ENCODE peak calls at places on chromosomes 2 and 18, in five cellular contexts. S is A549, F is adrenal gland, U is K562, L is IMR-90. E is an unnamed sample.

GRCh38 chr18:43870626-43871025 is 593.3 kb upstream of the SYT4 start:
- DNase-seq in S (no peak), F (no peak), U (no peak), L (no peak), E (no peak)

GRCh38 chr18:48904086-48904485 is 46.7 kb downstream of the SMAD7 start:
- DNase-seq in S (no peak), F (no peak), U (no peak), L (peak), E (no peak)

GRCh38 chr2:218013289-218013688 is 10.5 kb upstream of the TNS1 start:
- DNase-seq in S (no peak), F (no peak), U (no peak), L (no peak), E (no peak)

GRCh38 chr2:135473567-135473966 is 57.5 kb downstream of the ZRANB3 start:
- DNase-seq in S (peak), F (peak), U (peak), L (peak), E (no peak)

GRCh38 chr2:226378733-226379132 is 420.9 kb downstream of the IRS1 start:
- DNase-seq in S (no peak), F (peak), U (no peak), L (peak), E (no peak)

GRCh38 chr2:187404431-187405110 is 43.5 kb downstream of the CALCRL start:
- DNase-seq in S (no peak), F (no peak), U (no peak), L (no peak), E (no peak)

GRCh38 chr2:19358242-19359020 is at the start of gene OSR1:
- DNase-seq in S (peak), F (peak), U (no peak), L (peak), E (peak)

GRCh38 chr2:16619576-16620245 is 45.9 kb downstream of the CYRIA start:
- DNase-seq in S (no peak), F (no peak), U (no peak), L (no peak), E (no peak)

GRCh38 chr18:47560693-47561092 is 309.2 kb upstream of the SKOR2 start:
- DNase-seq in S (no peak), F (no peak), U (no peak), L (no peak), E (no peak)

GRCh38 chr2:62999905-63000304 is 50.7 kb upstream of the OTX1 start:
- DNase-seq in S (no peak), F (peak), U (no peak), L (no peak), E (peak)

GRCh38 chr2:75246441-75247167 is 47.3 kb upstream of the TACR1 start:
- DNase-seq in S (no peak), F (no peak), U (no peak), L (peak), E (no peak)

GRCh38 chr2:31163011-31163540 is 24.8 kb upstream of the GALNT14 start:
- DNase-seq in S (no peak), F (no peak), U (no peak), L (no peak), E (no peak)

GRCh38 chr2:200863655-200864205 is 728 bp downstream of the CLK1 start:
- DNase-seq in S (no peak), F (peak), U (no peak), L (no peak), E (no peak)

GRCh38 chr18:79507076-79507545 is 111.4 kb downstream of the NFATC1 start:
- DNase-seq in S (no peak), F (peak), U (peak), L (no peak), E (no peak)

GRCh38 chr18:2281523-2282199 is 289.6 kb downstream of the METTL4 start:
- DNase-seq in S (no peak), F (no peak), U (no peak), L (no peak), E (no peak)
- TF ChIP-seq POLR2A in S (no peak), F (no peak), U (no peak), L (no peak), E (no peak)

GRCh38 chr2:127526940-127527804 is 883 bp upstream of the IWS1 start:
- DNase-seq in S (peak), F (no peak), U (no peak), L (no peak), E (no peak)
- TF ChIP-seq POLR2A in S (no peak), F (no peak), U (no peak), L (no peak), E (no peak)

GRCh38 chr18:74597662-74598349 is at the start of gene ZNF407:
- DNase-seq in S (peak), F (peak), U (peak), L (peak), E (peak)
- TF ChIP-seq POLR2A in S (no peak), F (peak), U (peak), L (peak), E (no peak)

DNA sequence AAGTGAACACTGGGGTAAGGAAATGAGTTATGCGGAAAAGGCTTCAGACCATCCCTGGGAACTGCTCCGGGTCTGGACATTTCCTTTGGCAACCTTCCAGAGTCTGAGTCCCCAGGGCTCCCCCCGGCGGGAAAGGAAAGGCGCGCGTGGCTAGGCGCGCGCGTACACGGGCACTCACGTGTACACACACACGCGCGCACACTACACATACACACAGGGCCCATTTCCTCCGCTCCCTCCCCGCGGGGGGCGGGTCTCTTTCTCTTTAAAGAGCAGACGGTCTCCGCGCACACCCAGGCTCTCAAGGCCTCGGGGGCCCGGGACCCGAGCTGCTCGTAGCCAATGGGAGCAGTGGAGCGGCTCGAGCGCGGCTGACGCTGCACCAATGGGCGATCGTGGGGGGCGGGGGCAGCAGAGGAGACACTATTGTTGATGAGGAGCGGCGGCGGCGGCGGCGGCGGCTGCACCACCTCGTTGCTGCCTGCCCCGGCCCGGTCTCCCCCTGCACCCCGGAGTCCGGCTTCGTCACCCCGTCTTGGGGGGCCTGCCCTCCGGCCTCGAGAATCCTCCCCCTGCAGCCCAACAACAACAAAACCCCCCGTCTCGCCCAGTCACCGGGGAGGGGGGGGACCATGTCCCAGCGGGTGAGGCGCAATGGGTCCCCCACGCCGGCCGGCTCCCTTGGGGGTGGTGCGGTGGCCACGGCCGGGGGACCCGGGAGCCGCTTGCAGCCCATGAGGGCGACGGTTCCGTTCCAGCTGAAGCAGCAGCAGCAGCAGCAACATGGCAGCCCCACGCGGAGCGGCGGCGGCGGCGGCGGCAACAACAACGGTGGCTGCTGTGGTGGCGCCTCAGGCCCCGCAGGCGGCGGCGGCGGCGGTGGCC is at the start of gene FAM117B:
- DNase-seq in S (peak), F (peak), U (peak), L (peak), E (peak)
- TF ChIP-seq POLR2A in S (peak), F (peak), U (peak), L (no peak), E (no peak)

GRCh38 chr2:25326326-25327013 is 15.3 kb downstream of the DNMT3A start:
- DNase-seq in S (no peak), F (no peak), U (no peak), L (no peak), E (no peak)

GRCh38 chr2:25323042-25323514 is 18.6 kb downstream of the DNMT3A start:
- DNase-seq in S (no peak), F (no peak), U (peak), L (peak), E (no peak)

GRCh38 chr2:25323612-25324189 is 18.0 kb downstream of the DNMT3A start:
- DNase-seq in S (no peak), F (no peak), U (no peak), L (no peak), E (no peak)

GRCh38 chr2:25324251-25324650 is 17.5 kb downstream of the DNMT3A start:
- DNase-seq in S (no peak), F (no peak), U (no peak), L (no peak), E (no peak)

DNA sequence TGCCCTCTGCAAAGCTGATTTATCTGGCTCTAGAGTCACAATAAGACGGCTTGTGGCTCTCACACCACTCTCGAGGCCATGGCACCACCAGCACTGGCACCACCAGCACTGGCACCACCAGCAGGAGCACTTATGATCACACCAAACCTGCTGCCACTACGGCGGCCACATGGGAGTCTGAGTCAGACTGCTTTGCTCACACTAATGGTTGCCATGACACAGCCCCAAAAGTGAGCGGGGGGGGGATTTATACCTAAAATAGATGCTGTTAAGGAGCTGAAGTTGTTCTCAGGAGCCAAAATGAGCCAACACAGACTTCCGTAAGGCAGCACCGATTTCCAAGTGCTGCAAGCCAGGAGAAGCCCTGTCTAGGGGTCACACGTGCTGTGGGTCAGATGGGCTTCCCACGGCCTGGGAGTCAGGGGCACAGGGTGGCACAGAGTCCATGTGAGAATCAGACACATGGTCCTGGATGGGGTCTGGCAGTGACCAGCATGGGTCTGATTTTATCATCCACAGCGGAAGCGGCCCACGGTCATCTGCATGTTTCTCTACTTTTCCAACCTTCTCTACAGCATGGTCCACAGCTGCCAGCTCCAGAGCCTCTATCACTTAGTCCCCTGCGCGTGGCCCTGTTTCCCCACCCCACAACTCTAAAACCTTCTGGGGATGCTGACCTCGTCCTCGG is 16.7 kb downstream of the DNMT3A start:
- DNase-seq in S (no peak), F (peak), U (no peak), L (peak), E (peak)
- TF ChIP-seq POLR2A in S (no peak), F (no peak), U (no peak), L (no peak), E (no peak)